ENCODE peak calls at places on chromosomes 5 and 9, in six cellular contexts. B is left ventricle myocardium inferior, C is transverse colon, R is upper lobe of right lung, W is colonic mucosa, T is HFFc6. S is an unnamed sample.

GRCh38 chr5:181181650-181182565 is 23.1 kb downstream of the TRIM7 start:
- DNase-seq in R (peak), T (peak), B (peak), C (peak), W (peak), S (no peak)

GRCh38 chr5:41115281-41115680 is 44.1 kb upstream of the MROH2B start:
- DNase-seq in W (no peak), T (peak), B (no peak), R (no peak), C (no peak), S (no peak)

GRCh38 chr5:50947892-50948683 is 281.7 kb downstream of the PARP8 start:
- DNase-seq in B (no peak), T (no peak), R (no peak), C (no peak), W (no peak), S (no peak)

GRCh38 chr5:139660916-139661814 is 13.0 kb downstream of the CXXC5 start:
- DNase-seq in W (peak), R (peak), T (peak), B (peak), C (peak), S (no peak)

GRCh38 chr9:1320041-1320440 is 269.9 kb downstream of the DMRT2 start:
- DNase-seq in R (no peak), B (no peak), W (no peak), T (no peak), C (no peak), S (no peak)

GRCh38 chr5:9188131-9188530 is 357.7 kb downstream of the SEMA5A start:
- DNase-seq in B (no peak), C (no peak), T (peak), R (no peak), W (no peak), S (no peak)

GRCh38 chr5:116935561-116936162 is 361.0 kb upstream of the SEMA6A start:
- DNase-seq in B (no peak), T (no peak), W (no peak), R (no peak), C (no peak), S (no peak)

GRCh38 chr9:135662758-135663450 is at the start of gene LCN9:
- DNase-seq in W (no peak), C (no peak), R (no peak), T (no peak), B (no peak), S (no peak)

GRCh38 chr9:86022687-86023266 is 76.6 kb downstream of the GOLM1 start:
- DNase-seq in C (no peak), W (no peak), B (no peak), T (no peak), R (no peak), S (no peak)

GRCh38 chr5:29524197-29524596 is 1669.3 kb upstream of the CDH6 start:
- DNase-seq in R (no peak), W (no peak), C (no peak), T (no peak), B (no peak), S (no peak)

GRCh38 chr5:32312194-32312681 is 501 bp downstream of the MTMR12 start:
- DNase-seq in R (peak), W (peak), C (peak), T (peak), B (peak), S (peak)

GRCh38 chr5:14793851-14794250 is 77.7 kb downstream of the ANKH start:
- DNase-seq in R (no peak), W (no peak), T (no peak), B (no peak), C (no peak), S (no peak)

GRCh38 chr9:111959960-111960359 is 63.3 kb downstream of the UGCG start:
- DNase-seq in T (no peak), W (no peak), B (no peak), R (no peak), C (no peak), S (no peak)

GRCh38 chr9:4027616-4028015 is 272.3 kb downstream of the GLIS3 start:
- DNase-seq in T (no peak), R (no peak), B (no peak), C (no peak), W (no peak), S (no peak)

GRCh38 chr5:137573376-137573775 is 74.2 kb upstream of the SPOCK1 start:
- DNase-seq in R (no peak), W (no peak), C (no peak), T (no peak), B (no peak), S (no peak)

GRCh38 chr5:169893010-169893409 is 87.3 kb downstream of the INSYN2B start:
- DNase-seq in R (no peak), C (no peak), B (no peak), W (no peak), T (peak), S (no peak)

GRCh38 chr9:69355232-69355631 is 30.2 kb downstream of the ENTREP1 start:
- DNase-seq in B (no peak), T (no peak), W (no peak), R (no peak), C (no peak), S (no peak)

GRCh38 chr5:11502783-11503182 is 401.5 kb downstream of the CTNND2 start:
- DNase-seq in C (no peak), W (no peak), T (no peak), R (no peak), B (no peak), S (no peak)

GRCh38 chr5:163338-163620 is 28.0 kb upstream of the LRRC14B start:
- DNase-seq in C (no peak), W (no peak), B (no peak), R (peak), T (no peak), S (no peak)

GRCh38 chr9:84294551-84294950 is 46.0 kb downstream of the SLC28A3 start:
- DNase-seq in R (no peak), C (no peak), T (no peak), B (no peak), W (no peak), S (no peak)

GRCh38 chr9:134811079-134811672 is 69.4 kb upstream of the FCN2 start:
- DNase-seq in C (no peak), R (no peak), T (no peak), B (no peak), W (no peak), S (no peak)

GRCh38 chr9:34628656-34629491 is at the start of gene ARID3C:
- DNase-seq in W (no peak), R (peak), B (no peak), C (peak), T (no peak), S (no peak)

GRCh38 chr5:144567416-144567770 is 396.7 kb downstream of the KCTD16 start:
- DNase-seq in C (no peak), T (peak), R (no peak), W (no peak), B (no peak), S (no peak)
- TF ChIP-seq CTCF in C (no peak), T (peak), R (peak), W (no peak), B (no peak), S (peak)

DNA sequence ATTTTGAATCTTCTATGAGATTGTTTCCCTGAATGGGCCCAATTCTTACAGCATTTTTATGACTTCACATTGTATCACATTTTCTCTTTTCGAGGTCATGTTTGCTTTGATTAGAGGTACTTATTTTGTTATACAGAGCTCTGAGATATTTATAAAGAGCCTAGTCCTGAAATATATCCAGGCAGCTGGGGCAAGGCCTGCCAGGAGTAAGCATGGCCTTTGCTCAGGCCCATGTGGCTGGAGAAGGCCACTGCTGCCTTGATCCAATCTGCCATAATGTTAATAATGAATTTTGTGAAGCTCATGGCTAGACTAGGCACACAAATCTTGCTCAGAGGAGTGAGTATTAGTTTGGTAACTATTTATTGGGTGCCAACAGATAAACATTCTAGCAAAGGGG is 96.0 kb downstream of the TARS1 start:
- DNase-seq in T (no peak), R (no peak), C (no peak), W (no peak), B (no peak), S (no peak)
- TF ChIP-seq CTCF in T (no peak), R (no peak), C (no peak), W (no peak), B (no peak), S (no peak)

DNA sequence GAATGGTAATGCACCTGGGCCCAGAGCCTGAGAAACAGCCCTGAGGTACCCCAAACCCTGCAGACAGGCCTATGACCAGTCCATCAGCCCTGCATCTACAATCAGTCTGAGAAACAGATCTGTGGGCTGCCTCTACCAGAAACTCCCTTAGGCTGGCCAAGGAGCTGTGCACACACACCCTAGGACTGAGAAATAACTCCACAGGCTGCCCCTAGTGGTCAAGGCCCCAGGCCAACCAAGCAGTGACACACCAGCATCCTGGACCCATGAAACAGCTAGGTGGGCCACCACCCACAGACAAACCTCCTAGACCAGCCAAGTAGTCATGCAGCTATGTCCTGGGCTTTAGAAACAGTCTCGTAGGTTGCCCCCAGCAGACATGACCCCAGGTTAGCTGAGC is 253.6 kb upstream of the VLDLR start:
- DNase-seq in R (no peak), T (no peak), B (no peak), C (no peak), W (no peak), S (no peak)
- TF ChIP-seq CTCF in R (no peak), T (peak), B (no peak), C (no peak), W (no peak), S (peak)

GRCh38 chr9:91777437-91777836 is 172.6 kb downstream of the ROR2 start:
- DNase-seq in T (peak), C (no peak), B (no peak), R (no peak), W (peak), S (no peak)

GRCh38 chr9:91775011-91775707 is 174.9 kb downstream of the ROR2 start:
- DNase-seq in C (peak), T (peak), B (peak), W (peak), R (no peak), S (no peak)

GRCh38 chr9:91776409-91777365 is 173.3 kb downstream of the ROR2 start:
- DNase-seq in R (no peak), T (no peak), B (no peak), C (no peak), W (peak), S (no peak)

GRCh38 chr9:91778031-91778430 is 172.0 kb downstream of the ROR2 start:
- DNase-seq in T (no peak), C (no peak), R (no peak), B (no peak), W (peak), S (no peak)

GRCh38 chr9:91775708-91776028 is 174.4 kb downstream of the ROR2 start:
- DNase-seq in T (no peak), B (no peak), W (no peak), C (no peak), R (no peak), S (no peak)
- TF ChIP-seq CTCF in T (peak), B (peak), W (no peak), C (peak), R (no peak), S (no peak)

GRCh38 chr5:164324239-164324638 is 818.8 kb downstream of the MAT2B start:
- DNase-seq in C (no peak), R (no peak), T (no peak), W (no peak), B (no peak), S (no peak)

GRCh38 chr5:164326219-164326618 is 820.8 kb downstream of the MAT2B start:
- DNase-seq in R (no peak), C (no peak), B (no peak), W (no peak), T (no peak), S (no peak)
- TF ChIP-seq CTCF in R (no peak), C (no peak), B (no peak), W (no peak), T (peak), S (peak)

GRCh38 chr5:35647712-35648111 is 30.0 kb downstream of the SPEF2 start:
- DNase-seq in C (no peak), R (no peak), T (no peak), W (no peak), B (no peak), S (no peak)

GRCh38 chr5:35647128-35647527 is 29.5 kb downstream of the SPEF2 start:
- DNase-seq in C (no peak), B (no peak), T (no peak), R (no peak), W (no peak), S (no peak)

GRCh38 chr5:35656721-35657120 is 39.1 kb downstream of the SPEF2 start:
- DNase-seq in T (peak), W (no peak), B (no peak), R (no peak), C (no peak), S (no peak)

GRCh38 chr5:35651002-35651756 is 33.5 kb downstream of the SPEF2 start:
- DNase-seq in W (peak), R (no peak), T (peak), B (no peak), C (peak), S (no peak)
- TF ChIP-seq CTCF in W (peak), R (peak), T (peak), B (peak), C (no peak), S (peak)

GRCh38 chr9:90053027-90053426 is 448.2 kb downstream of the GADD45G start:
- DNase-seq in B (no peak), R (no peak), C (no peak), W (no peak), T (no peak), S (no peak)
- TF ChIP-seq CTCF in B (no peak), R (peak), C (no peak), W (no peak), T (peak), S (peak)

GRCh38 chr5:177592010-177592834 is at the start of gene TMED9:
- DNase-seq in W (peak), T (peak), C (peak), B (peak), R (peak), S (peak)
- TF ChIP-seq CTCF in W (no peak), T (peak), C (no peak), B (peak), R (peak), S (no peak)

DNA sequence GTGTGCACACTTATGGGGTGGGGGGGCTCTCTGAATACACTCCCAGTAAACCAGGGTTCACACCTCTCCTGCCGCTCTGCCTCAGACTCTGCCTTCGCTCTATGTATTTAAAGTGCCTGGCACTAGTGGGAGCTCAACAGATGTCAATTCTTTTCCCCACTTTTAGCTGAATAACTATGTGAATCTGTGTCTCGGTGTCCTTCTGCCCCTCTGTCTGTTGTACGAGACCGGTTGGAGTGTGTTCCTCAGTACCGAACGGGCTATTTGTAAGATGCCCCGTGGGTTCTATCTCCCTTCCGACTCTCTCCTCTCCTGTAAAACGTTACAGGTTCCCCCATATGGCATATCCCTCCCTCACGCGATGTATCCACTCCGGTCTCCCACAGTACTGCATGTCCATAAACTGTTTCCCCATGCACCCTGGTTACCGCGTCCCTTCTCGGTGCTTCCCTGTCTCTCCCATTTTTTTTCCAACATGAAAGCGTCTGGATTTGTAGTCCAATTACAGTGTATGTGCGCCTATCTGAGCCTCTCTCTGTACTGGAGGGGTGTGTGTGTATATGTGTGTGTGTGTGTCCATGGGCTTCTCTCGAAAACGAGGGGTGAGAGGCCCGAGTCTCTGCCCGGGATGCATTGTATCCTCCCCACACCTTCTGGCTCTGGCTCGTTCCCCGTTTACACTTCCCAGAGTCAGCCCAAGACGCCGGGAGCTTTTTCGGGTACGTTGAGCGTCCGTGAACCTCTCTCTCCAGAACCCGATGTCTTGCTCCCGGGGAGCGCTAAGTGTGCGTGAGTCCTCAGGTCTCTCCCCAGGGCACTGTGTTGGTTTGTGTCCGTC is 1.5 kb downstream of the ELL2 start:
- DNase-seq in C (peak), T (no peak), B (no peak), R (peak), W (peak), S (no peak)
- TF ChIP-seq CTCF in C (no peak), T (peak), B (peak), R (no peak), W (no peak), S (no peak)